ENCODE peak calls at places on chromosomes 13 and 19, in eight cellular contexts. One of them, this sample, is unnamed.

GRCh38 chr13:112159575-112160547 is 92.9 kb downstream of the SOX1 start:
- DNase-seq in anterior cingulate cortex: no peak
- DNase-seq in spleen: no peak
- DNase-seq in CD8-positive, alpha-beta T cell: no peak
- DNase-seq in right lobe of liver: no peak
- DNase-seq in fibroblast of gingiva: no peak
- DNase-seq in mucosa of descending colon: peak
- DNase-seq in right cardiac atrium: no peak
- DNase-seq in this sample: no peak

GRCh38 chr13:99320693-99321481 is 13.7 kb upstream of the GPR183 start:
- DNase-seq in spleen: no peak
- DNase-seq in right lobe of liver: no peak
- DNase-seq in CD8-positive, alpha-beta T cell: no peak
- DNase-seq in mucosa of descending colon: no peak
- DNase-seq in fibroblast of gingiva: peak
- DNase-seq in right cardiac atrium: no peak
- DNase-seq in anterior cingulate cortex: no peak
- DNase-seq in this sample: no peak

GRCh38 chr19:18006895-18007604 is 920 bp upstream of the ARRDC2 start:
- DNase-seq in anterior cingulate cortex: peak
- DNase-seq in right lobe of liver: peak
- DNase-seq in mucosa of descending colon: peak
- DNase-seq in right cardiac atrium: peak
- DNase-seq in fibroblast of gingiva: peak
- DNase-seq in spleen: peak
- DNase-seq in CD8-positive, alpha-beta T cell: peak
- DNase-seq in this sample: peak

GRCh38 chr19:19385900-19386339 is 19.6 kb upstream of the GATAD2A start:
- DNase-seq in fibroblast of gingiva: no peak
- DNase-seq in CD8-positive, alpha-beta T cell: no peak
- DNase-seq in right lobe of liver: no peak
- DNase-seq in mucosa of descending colon: no peak
- DNase-seq in right cardiac atrium: no peak
- DNase-seq in anterior cingulate cortex: no peak
- DNase-seq in spleen: peak
- DNase-seq in this sample: peak

GRCh38 chr19:55441692-55442321 is 1.3 kb downstream of the SHISA7 start:
- DNase-seq in spleen: no peak
- DNase-seq in CD8-positive, alpha-beta T cell: no peak
- DNase-seq in fibroblast of gingiva: no peak
- DNase-seq in mucosa of descending colon: no peak
- DNase-seq in right lobe of liver: peak
- DNase-seq in right cardiac atrium: no peak
- DNase-seq in anterior cingulate cortex: no peak
- DNase-seq in this sample: no peak

GRCh38 chr19:11982526-11982925 is 17.7 kb downstream of the ZNF763 start:
- DNase-seq in mucosa of descending colon: no peak
- DNase-seq in fibroblast of gingiva: no peak
- DNase-seq in spleen: no peak
- DNase-seq in CD8-positive, alpha-beta T cell: no peak
- DNase-seq in anterior cingulate cortex: no peak
- DNase-seq in right lobe of liver: no peak
- DNase-seq in right cardiac atrium: no peak
- DNase-seq in this sample: no peak

GRCh38 chr19:2446390-2446789 is 10.4 kb downstream of the LMNB2 start:
- DNase-seq in mucosa of descending colon: no peak
- DNase-seq in anterior cingulate cortex: no peak
- DNase-seq in spleen: peak
- DNase-seq in right lobe of liver: no peak
- DNase-seq in CD8-positive, alpha-beta T cell: peak
- DNase-seq in right cardiac atrium: peak
- DNase-seq in fibroblast of gingiva: no peak
- DNase-seq in this sample: no peak

GRCh38 chr19:12639901-12640613 is 26.5 kb downstream of the MAN2B1 start:
- DNase-seq in spleen: peak
- DNase-seq in right lobe of liver: peak
- DNase-seq in CD8-positive, alpha-beta T cell: peak
- DNase-seq in right cardiac atrium: peak
- DNase-seq in fibroblast of gingiva: peak
- DNase-seq in mucosa of descending colon: peak
- DNase-seq in anterior cingulate cortex: peak
- DNase-seq in this sample: peak

GRCh38 chr19:30244533-30244932 is 127.7 kb upstream of the ZNF536 start:
- DNase-seq in right lobe of liver: no peak
- DNase-seq in mucosa of descending colon: no peak
- DNase-seq in spleen: no peak
- DNase-seq in CD8-positive, alpha-beta T cell: no peak
- DNase-seq in fibroblast of gingiva: no peak
- DNase-seq in right cardiac atrium: no peak
- DNase-seq in anterior cingulate cortex: no peak
- DNase-seq in this sample: no peak

GRCh38 chr13:89294115-89294867 is 1623.1 kb downstream of the SLITRK5 start:
- DNase-seq in right lobe of liver: no peak
- DNase-seq in fibroblast of gingiva: no peak
- DNase-seq in right cardiac atrium: no peak
- DNase-seq in CD8-positive, alpha-beta T cell: no peak
- DNase-seq in anterior cingulate cortex: no peak
- DNase-seq in mucosa of descending colon: no peak
- DNase-seq in spleen: no peak
- DNase-seq in this sample: no peak

GRCh38 chr19:8307965-8308866 is at the start of gene CD320:
- DNase-seq in CD8-positive, alpha-beta T cell: peak
- DNase-seq in spleen: peak
- DNase-seq in fibroblast of gingiva: peak
- DNase-seq in mucosa of descending colon: peak
- DNase-seq in right lobe of liver: peak
- DNase-seq in anterior cingulate cortex: peak
- DNase-seq in right cardiac atrium: peak
- DNase-seq in this sample: peak

GRCh38 chr13:23322353-23323336 is 110.9 kb downstream of the SACS start:
- DNase-seq in spleen: no peak
- DNase-seq in fibroblast of gingiva: no peak
- DNase-seq in CD8-positive, alpha-beta T cell: no peak
- DNase-seq in right cardiac atrium: no peak
- DNase-seq in right lobe of liver: no peak
- DNase-seq in anterior cingulate cortex: no peak
- DNase-seq in mucosa of descending colon: no peak
- DNase-seq in this sample: no peak

GRCh38 chr19:38676878-38677646 is 29.6 kb downstream of the ACTN4 start:
- DNase-seq in anterior cingulate cortex: no peak
- DNase-seq in right lobe of liver: no peak
- DNase-seq in spleen: peak
- DNase-seq in mucosa of descending colon: no peak
- DNase-seq in CD8-positive, alpha-beta T cell: no peak
- DNase-seq in right cardiac atrium: peak
- DNase-seq in fibroblast of gingiva: no peak
- DNase-seq in this sample: no peak

This sample was measured in sciatic nerve.